ENCODE peak calls at places on chromosomes 12 and 14, in seven cellular contexts. One of them, this sample, is unnamed.

GRCh38 chr12:121966959-121967358 is 48.6 kb downstream of the CFAP251 start:
- DNase-seq in HTR-8/SVneo: no peak
- DNase-seq in bronchial epithelial cell: no peak
- DNase-seq in stimulated activated CD4-positive, alpha-beta T cell treated with anti-CD3 and anti-CD28 coated beads, Interleukin-4, amount 100 ng/mL, for 48 hours: no peak
- DNase-seq in NCI-H2081: no peak
- DNase-seq in hypothalamus: no peak
- DNase-seq in activated naive CD4-positive, alpha-beta T cell: no peak
- DNase-seq in this sample: no peak

GRCh38 chr12:42296503-42297109 is 29.3 kb downstream of the ZCRB1 start:
- DNase-seq in stimulated activated CD4-positive, alpha-beta T cell treated with anti-CD3 and anti-CD28 coated beads, Interleukin-4, amount 100 ng/mL, for 48 hours: no peak
- DNase-seq in hypothalamus: no peak
- DNase-seq in bronchial epithelial cell: no peak
- DNase-seq in NCI-H2081: no peak
- DNase-seq in HTR-8/SVneo: no peak
- DNase-seq in activated naive CD4-positive, alpha-beta T cell: no peak
- DNase-seq in this sample: no peak

GRCh38 chr12:50620050-50620974 is 115.5 kb downstream of the DIP2B start:
- DNase-seq in bronchial epithelial cell: peak
- DNase-seq in HTR-8/SVneo: peak
- DNase-seq in activated naive CD4-positive, alpha-beta T cell: no peak
- DNase-seq in stimulated activated CD4-positive, alpha-beta T cell treated with anti-CD3 and anti-CD28 coated beads, Interleukin-4, amount 100 ng/mL, for 48 hours: no peak
- DNase-seq in NCI-H2081: no peak
- DNase-seq in hypothalamus: no peak
- DNase-seq in this sample: no peak

GRCh38 chr12:22458301-22458917 is 85.9 kb downstream of the C2CD5 start:
- DNase-seq in stimulated activated CD4-positive, alpha-beta T cell treated with anti-CD3 and anti-CD28 coated beads, Interleukin-4, amount 100 ng/mL, for 48 hours: no peak
- DNase-seq in NCI-H2081: peak
- DNase-seq in HTR-8/SVneo: no peak
- DNase-seq in bronchial epithelial cell: no peak
- DNase-seq in activated naive CD4-positive, alpha-beta T cell: no peak
- DNase-seq in hypothalamus: no peak
- DNase-seq in this sample: no peak

GRCh38 chr12:22321620-22322019 is 12.9 kb downstream of the ST8SIA1 start:
- DNase-seq in NCI-H2081: no peak
- DNase-seq in bronchial epithelial cell: no peak
- DNase-seq in HTR-8/SVneo: no peak
- DNase-seq in activated naive CD4-positive, alpha-beta T cell: no peak
- DNase-seq in stimulated activated CD4-positive, alpha-beta T cell treated with anti-CD3 and anti-CD28 coated beads, Interleukin-4, amount 100 ng/mL, for 48 hours: peak
- DNase-seq in hypothalamus: no peak
- DNase-seq in this sample: no peak

GRCh38 chr14:100237735-100238418 is 1.1 kb upstream of the YY1 start:
- DNase-seq in bronchial epithelial cell: no peak
- DNase-seq in hypothalamus: no peak
- DNase-seq in stimulated activated CD4-positive, alpha-beta T cell treated with anti-CD3 and anti-CD28 coated beads, Interleukin-4, amount 100 ng/mL, for 48 hours: peak
- DNase-seq in NCI-H2081: peak
- DNase-seq in HTR-8/SVneo: no peak
- DNase-seq in activated naive CD4-positive, alpha-beta T cell: peak
- DNase-seq in this sample: peak

GRCh38 chr14:92800012-92800411 is 5.9 kb downstream of the GOLGA5 start:
- DNase-seq in bronchial epithelial cell: no peak
- DNase-seq in NCI-H2081: no peak
- DNase-seq in stimulated activated CD4-positive, alpha-beta T cell treated with anti-CD3 and anti-CD28 coated beads, Interleukin-4, amount 100 ng/mL, for 48 hours: no peak
- DNase-seq in HTR-8/SVneo: no peak
- DNase-seq in activated naive CD4-positive, alpha-beta T cell: no peak
- DNase-seq in hypothalamus: no peak
- DNase-seq in this sample: no peak

GRCh38 chr12:10304161-10304574 is 3.5 kb upstream of the KLRD1 start:
- DNase-seq in HTR-8/SVneo: peak
- DNase-seq in activated naive CD4-positive, alpha-beta T cell: no peak
- DNase-seq in NCI-H2081: no peak
- DNase-seq in stimulated activated CD4-positive, alpha-beta T cell treated with anti-CD3 and anti-CD28 coated beads, Interleukin-4, amount 100 ng/mL, for 48 hours: no peak
- DNase-seq in bronchial epithelial cell: peak
- DNase-seq in hypothalamus: no peak
- DNase-seq in this sample: no peak

GRCh38 chr14:94884616-94885230 is 114.8 kb upstream of the GSC start:
- DNase-seq in activated naive CD4-positive, alpha-beta T cell: no peak
- DNase-seq in stimulated activated CD4-positive, alpha-beta T cell treated with anti-CD3 and anti-CD28 coated beads, Interleukin-4, amount 100 ng/mL, for 48 hours: no peak
- DNase-seq in bronchial epithelial cell: no peak
- DNase-seq in hypothalamus: no peak
- DNase-seq in HTR-8/SVneo: no peak
- DNase-seq in NCI-H2081: no peak
- DNase-seq in this sample: no peak

GRCh38 chr12:68985174-68985573 is 52.2 kb upstream of the CPM start:
- DNase-seq in NCI-H2081: no peak
- DNase-seq in hypothalamus: no peak
- DNase-seq in bronchial epithelial cell: no peak
- DNase-seq in stimulated activated CD4-positive, alpha-beta T cell treated with anti-CD3 and anti-CD28 coated beads, Interleukin-4, amount 100 ng/mL, for 48 hours: no peak
- DNase-seq in HTR-8/SVneo: no peak
- DNase-seq in activated naive CD4-positive, alpha-beta T cell: no peak
- DNase-seq in this sample: no peak

GRCh38 chr12:14885718-14886201 is at the start of gene MGP:
- DNase-seq in activated naive CD4-positive, alpha-beta T cell: no peak
- DNase-seq in hypothalamus: no peak
- DNase-seq in bronchial epithelial cell: no peak
- DNase-seq in stimulated activated CD4-positive, alpha-beta T cell treated with anti-CD3 and anti-CD28 coated beads, Interleukin-4, amount 100 ng/mL, for 48 hours: no peak
- DNase-seq in NCI-H2081: no peak
- DNase-seq in HTR-8/SVneo: no peak
- DNase-seq in this sample: no peak

GRCh38 chr12:48203192-48203591 is at the start of gene OR10AD1:
- DNase-seq in NCI-H2081: no peak
- DNase-seq in activated naive CD4-positive, alpha-beta T cell: no peak
- DNase-seq in bronchial epithelial cell: no peak
- DNase-seq in HTR-8/SVneo: no peak
- DNase-seq in stimulated activated CD4-positive, alpha-beta T cell treated with anti-CD3 and anti-CD28 coated beads, Interleukin-4, amount 100 ng/mL, for 48 hours: no peak
- DNase-seq in hypothalamus: no peak
- DNase-seq in this sample: no peak

GRCh38 chr12:30997685-30998440 is 71.3 kb downstream of the TSPAN11 start:
- DNase-seq in HTR-8/SVneo: no peak
- DNase-seq in hypothalamus: no peak
- DNase-seq in bronchial epithelial cell: no peak
- DNase-seq in stimulated activated CD4-positive, alpha-beta T cell treated with anti-CD3 and anti-CD28 coated beads, Interleukin-4, amount 100 ng/mL, for 48 hours: no peak
- DNase-seq in activated naive CD4-positive, alpha-beta T cell: no peak
- DNase-seq in NCI-H2081: no peak
- DNase-seq in this sample: no peak

GRCh38 chr12:116490481-116490880 is 68.7 kb upstream of the MAP1LC3B2 start:
- DNase-seq in bronchial epithelial cell: peak
- DNase-seq in hypothalamus: no peak
- DNase-seq in HTR-8/SVneo: no peak
- DNase-seq in NCI-H2081: no peak
- DNase-seq in activated naive CD4-positive, alpha-beta T cell: no peak
- DNase-seq in stimulated activated CD4-positive, alpha-beta T cell treated with anti-CD3 and anti-CD28 coated beads, Interleukin-4, amount 100 ng/mL, for 48 hours: no peak
- DNase-seq in this sample: no peak

GRCh38 chr14:89540009-89540829 is 123.2 kb upstream of the FOXN3 start:
- DNase-seq in activated naive CD4-positive, alpha-beta T cell: no peak
- DNase-seq in stimulated activated CD4-positive, alpha-beta T cell treated with anti-CD3 and anti-CD28 coated beads, Interleukin-4, amount 100 ng/mL, for 48 hours: no peak
- DNase-seq in NCI-H2081: no peak
- DNase-seq in bronchial epithelial cell: peak
- DNase-seq in hypothalamus: no peak
- DNase-seq in HTR-8/SVneo: no peak
- DNase-seq in this sample: no peak

GRCh38 chr12:47849261-47849660 is 29.6 kb upstream of the HDAC7 start:
- DNase-seq in hypothalamus: no peak
- DNase-seq in NCI-H2081: no peak
- DNase-seq in HTR-8/SVneo: no peak
- DNase-seq in bronchial epithelial cell: no peak
- DNase-seq in activated naive CD4-positive, alpha-beta T cell: no peak
- DNase-seq in stimulated activated CD4-positive, alpha-beta T cell treated with anti-CD3 and anti-CD28 coated beads, Interleukin-4, amount 100 ng/mL, for 48 hours: no peak
- DNase-seq in this sample: no peak

GRCh38 chr12:31476437-31476836 is 114.5 kb downstream of the DENND5B start:
- DNase-seq in bronchial epithelial cell: no peak
- DNase-seq in NCI-H2081: no peak
- DNase-seq in stimulated activated CD4-positive, alpha-beta T cell treated with anti-CD3 and anti-CD28 coated beads, Interleukin-4, amount 100 ng/mL, for 48 hours: no peak
- DNase-seq in HTR-8/SVneo: no peak
- DNase-seq in hypothalamus: no peak
- DNase-seq in activated naive CD4-positive, alpha-beta T cell: no peak
- DNase-seq in this sample: no peak

GRCh38 chr14:100827751-100828447 is 2.0 kb downstream of the MEG3 start:
- DNase-seq in hypothalamus: no peak
- DNase-seq in activated naive CD4-positive, alpha-beta T cell: no peak
- DNase-seq in NCI-H2081: peak
- DNase-seq in bronchial epithelial cell: peak
- DNase-seq in HTR-8/SVneo: no peak
- DNase-seq in stimulated activated CD4-positive, alpha-beta T cell treated with anti-CD3 and anti-CD28 coated beads, Interleukin-4, amount 100 ng/mL, for 48 hours: no peak
- DNase-seq in this sample: no peak

GRCh38 chr14:74906923-74907620 is 16.0 kb downstream of the RPS6KL1 start:
- DNase-seq in NCI-H2081: no peak
- DNase-seq in bronchial epithelial cell: no peak
- DNase-seq in hypothalamus: no peak
- DNase-seq in activated naive CD4-positive, alpha-beta T cell: no peak
- DNase-seq in stimulated activated CD4-positive, alpha-beta T cell treated with anti-CD3 and anti-CD28 coated beads, Interleukin-4, amount 100 ng/mL, for 48 hours: no peak
- DNase-seq in HTR-8/SVneo: no peak
- DNase-seq in this sample: no peak

GRCh38 chr12:119693006-119693405 is 25.1 kb downstream of the PRKAB1 start:
- DNase-seq in NCI-H2081: peak
- DNase-seq in hypothalamus: no peak
- DNase-seq in stimulated activated CD4-positive, alpha-beta T cell treated with anti-CD3 and anti-CD28 coated beads, Interleukin-4, amount 100 ng/mL, for 48 hours: no peak
- DNase-seq in bronchial epithelial cell: peak
- DNase-seq in activated naive CD4-positive, alpha-beta T cell: no peak
- DNase-seq in HTR-8/SVneo: peak
- DNase-seq in this sample: no peak

GRCh38 chr12:114209852-114210251 is 196.1 kb downstream of the TBX5 start:
- DNase-seq in NCI-H2081: no peak
- DNase-seq in HTR-8/SVneo: no peak
- DNase-seq in hypothalamus: no peak
- DNase-seq in stimulated activated CD4-positive, alpha-beta T cell treated with anti-CD3 and anti-CD28 coated beads, Interleukin-4, amount 100 ng/mL, for 48 hours: no peak
- DNase-seq in bronchial epithelial cell: no peak
- DNase-seq in activated naive CD4-positive, alpha-beta T cell: no peak
- DNase-seq in this sample: no peak

GRCh38 chr12:58509116-58509885 is 411.0 kb downstream of the LRIG3 start:
- DNase-seq in NCI-H2081: no peak
- DNase-seq in stimulated activated CD4-positive, alpha-beta T cell treated with anti-CD3 and anti-CD28 coated beads, Interleukin-4, amount 100 ng/mL, for 48 hours: no peak
- DNase-seq in activated naive CD4-positive, alpha-beta T cell: no peak
- DNase-seq in hypothalamus: no peak
- DNase-seq in HTR-8/SVneo: no peak
- DNase-seq in bronchial epithelial cell: peak
- DNase-seq in this sample: no peak

GRCh38 chr12:71938728-71939385 is at the start of gene TPH2:
- DNase-seq in bronchial epithelial cell: peak
- DNase-seq in NCI-H2081: peak
- DNase-seq in hypothalamus: peak
- DNase-seq in HTR-8/SVneo: peak
- DNase-seq in activated naive CD4-positive, alpha-beta T cell: no peak
- DNase-seq in stimulated activated CD4-positive, alpha-beta T cell treated with anti-CD3 and anti-CD28 coated beads, Interleukin-4, amount 100 ng/mL, for 48 hours: peak
- DNase-seq in this sample: peak

GRCh38 chr12:31362759-31363415 is 36.9 kb upstream of the SINHCAF start:
- DNase-seq in stimulated activated CD4-positive, alpha-beta T cell treated with anti-CD3 and anti-CD28 coated beads, Interleukin-4, amount 100 ng/mL, for 48 hours: peak
- DNase-seq in activated naive CD4-positive, alpha-beta T cell: no peak
- DNase-seq in hypothalamus: no peak
- DNase-seq in HTR-8/SVneo: no peak
- DNase-seq in bronchial epithelial cell: peak
- DNase-seq in NCI-H2081: peak
- DNase-seq in this sample: peak

GRCh38 chr12:51415931-51416330 is 8.7 kb upstream of the SLC4A8 start:
- DNase-seq in bronchial epithelial cell: peak
- DNase-seq in stimulated activated CD4-positive, alpha-beta T cell treated with anti-CD3 and anti-CD28 coated beads, Interleukin-4, amount 100 ng/mL, for 48 hours: no peak
- DNase-seq in activated naive CD4-positive, alpha-beta T cell: no peak
- DNase-seq in hypothalamus: no peak
- DNase-seq in HTR-8/SVneo: no peak
- DNase-seq in NCI-H2081: no peak
- DNase-seq in this sample: no peak

GRCh38 chr14:21267431-21267845 is 1.8 kb downstream of the HNRNPC start:
- DNase-seq in hypothalamus: no peak
- DNase-seq in bronchial epithelial cell: no peak
- DNase-seq in activated naive CD4-positive, alpha-beta T cell: no peak
- DNase-seq in NCI-H2081: no peak
- DNase-seq in stimulated activated CD4-positive, alpha-beta T cell treated with anti-CD3 and anti-CD28 coated beads, Interleukin-4, amount 100 ng/mL, for 48 hours: no peak
- DNase-seq in HTR-8/SVneo: no peak
- DNase-seq in this sample: no peak

GRCh38 chr12:53591301-53592206 is 34.6 kb downstream of the ATF7 start:
- DNase-seq in hypothalamus: no peak
- DNase-seq in stimulated activated CD4-positive, alpha-beta T cell treated with anti-CD3 and anti-CD28 coated beads, Interleukin-4, amount 100 ng/mL, for 48 hours: no peak
- DNase-seq in bronchial epithelial cell: no peak
- DNase-seq in activated naive CD4-positive, alpha-beta T cell: no peak
- DNase-seq in NCI-H2081: peak
- DNase-seq in HTR-8/SVneo: no peak
- DNase-seq in this sample: no peak

GRCh38 chr14:105332352-105332874 is 17.9 kb downstream of the PACS2 start:
- DNase-seq in activated naive CD4-positive, alpha-beta T cell: no peak
- DNase-seq in HTR-8/SVneo: no peak
- DNase-seq in NCI-H2081: no peak
- DNase-seq in hypothalamus: no peak
- DNase-seq in bronchial epithelial cell: no peak
- DNase-seq in stimulated activated CD4-positive, alpha-beta T cell treated with anti-CD3 and anti-CD28 coated beads, Interleukin-4, amount 100 ng/mL, for 48 hours: no peak
- DNase-seq in this sample: no peak

GRCh38 chr12:49872781-49873181 is 29.9 kb upstream of the BCDIN3D start:
- DNase-seq in HTR-8/SVneo: no peak
- DNase-seq in activated naive CD4-positive, alpha-beta T cell: no peak
- DNase-seq in NCI-H2081: no peak
- DNase-seq in hypothalamus: no peak
- DNase-seq in stimulated activated CD4-positive, alpha-beta T cell treated with anti-CD3 and anti-CD28 coated beads, Interleukin-4, amount 100 ng/mL, for 48 hours: no peak
- DNase-seq in bronchial epithelial cell: peak
- DNase-seq in this sample: no peak

GRCh38 chr12:132275110-132275531 is 54.3 kb downstream of the GALNT9 start:
- DNase-seq in HTR-8/SVneo: peak
- DNase-seq in hypothalamus: no peak
- DNase-seq in activated naive CD4-positive, alpha-beta T cell: no peak
- DNase-seq in NCI-H2081: peak
- DNase-seq in stimulated activated CD4-positive, alpha-beta T cell treated with anti-CD3 and anti-CD28 coated beads, Interleukin-4, amount 100 ng/mL, for 48 hours: no peak
- DNase-seq in bronchial epithelial cell: no peak
- DNase-seq in this sample: no peak

GRCh38 chr14:29805415-29806123 is 122.1 kb downstream of the PRKD1 start:
- DNase-seq in hypothalamus: no peak
- DNase-seq in bronchial epithelial cell: peak
- DNase-seq in activated naive CD4-positive, alpha-beta T cell: no peak
- DNase-seq in NCI-H2081: peak
- DNase-seq in HTR-8/SVneo: peak
- DNase-seq in stimulated activated CD4-positive, alpha-beta T cell treated with anti-CD3 and anti-CD28 coated beads, Interleukin-4, amount 100 ng/mL, for 48 hours: no peak
- DNase-seq in this sample: no peak

GRCh38 chr14:90344920-90345557 is 13.3 kb upstream of the NRDE2 start:
- DNase-seq in activated naive CD4-positive, alpha-beta T cell: no peak
- DNase-seq in bronchial epithelial cell: peak
- DNase-seq in hypothalamus: no peak
- DNase-seq in HTR-8/SVneo: no peak
- DNase-seq in NCI-H2081: no peak
- DNase-seq in stimulated activated CD4-positive, alpha-beta T cell treated with anti-CD3 and anti-CD28 coated beads, Interleukin-4, amount 100 ng/mL, for 48 hours: no peak
- DNase-seq in this sample: no peak

GRCh38 chr14:77088219-77088618 is 9.8 kb upstream of the CIPC start:
- DNase-seq in bronchial epithelial cell: peak
- DNase-seq in stimulated activated CD4-positive, alpha-beta T cell treated with anti-CD3 and anti-CD28 coated beads, Interleukin-4, amount 100 ng/mL, for 48 hours: no peak
- DNase-seq in activated naive CD4-positive, alpha-beta T cell: no peak
- DNase-seq in HTR-8/SVneo: no peak
- DNase-seq in NCI-H2081: peak
- DNase-seq in hypothalamus: no peak
- DNase-seq in this sample: no peak

GRCh38 chr14:104335176-104335575 is 196.8 kb downstream of the KIF26A start:
- DNase-seq in hypothalamus: no peak
- DNase-seq in activated naive CD4-positive, alpha-beta T cell: no peak
- DNase-seq in NCI-H2081: no peak
- DNase-seq in bronchial epithelial cell: no peak
- DNase-seq in HTR-8/SVneo: no peak
- DNase-seq in stimulated activated CD4-positive, alpha-beta T cell treated with anti-CD3 and anti-CD28 coated beads, Interleukin-4, amount 100 ng/mL, for 48 hours: no peak
- DNase-seq in this sample: no peak

GRCh38 chr12:130948751-130949150 is 5.0 kb upstream of the ADGRD1 start:
- DNase-seq in HTR-8/SVneo: no peak
- DNase-seq in bronchial epithelial cell: no peak
- DNase-seq in NCI-H2081: no peak
- DNase-seq in hypothalamus: no peak
- DNase-seq in activated naive CD4-positive, alpha-beta T cell: no peak
- DNase-seq in stimulated activated CD4-positive, alpha-beta T cell treated with anti-CD3 and anti-CD28 coated beads, Interleukin-4, amount 100 ng/mL, for 48 hours: no peak
- DNase-seq in this sample: no peak

GRCh38 chr12:83016226-83016835 is 329.6 kb downstream of the TMTC2 start:
- DNase-seq in HTR-8/SVneo: no peak
- DNase-seq in hypothalamus: no peak
- DNase-seq in stimulated activated CD4-positive, alpha-beta T cell treated with anti-CD3 and anti-CD28 coated beads, Interleukin-4, amount 100 ng/mL, for 48 hours: no peak
- DNase-seq in activated naive CD4-positive, alpha-beta T cell: no peak
- DNase-seq in bronchial epithelial cell: peak
- DNase-seq in NCI-H2081: no peak
- DNase-seq in this sample: no peak

GRCh38 chr12:112837629-112838191 is 46.2 kb downstream of the RPH3A start:
- DNase-seq in activated naive CD4-positive, alpha-beta T cell: no peak
- DNase-seq in NCI-H2081: no peak
- DNase-seq in HTR-8/SVneo: peak
- DNase-seq in hypothalamus: no peak
- DNase-seq in bronchial epithelial cell: peak
- DNase-seq in stimulated activated CD4-positive, alpha-beta T cell treated with anti-CD3 and anti-CD28 coated beads, Interleukin-4, amount 100 ng/mL, for 48 hours: no peak
- DNase-seq in this sample: no peak

GRCh38 chr12:108567388-108567787 is 5.0 kb downstream of the ISCU start:
- DNase-seq in HTR-8/SVneo: no peak
- DNase-seq in activated naive CD4-positive, alpha-beta T cell: no peak
- DNase-seq in stimulated activated CD4-positive, alpha-beta T cell treated with anti-CD3 and anti-CD28 coated beads, Interleukin-4, amount 100 ng/mL, for 48 hours: no peak
- DNase-seq in hypothalamus: no peak
- DNase-seq in bronchial epithelial cell: no peak
- DNase-seq in NCI-H2081: no peak
- DNase-seq in this sample: no peak